ENCODE peak calls at places on chromosome 14, in ten cellular contexts. D is sigmoid colon, L is breast epithelium, R is endothelial cell of umbilical vein, I is GM23338, T is suprapubic skin, Y is transverse colon, Q is HCT116, N is spleen, E is prostate gland. B is an unnamed sample. For H3K4me1, the result is how much of the 10 kb centered on the place peaks cover.

GRCh38 chr14:67413806-67414769 is 2.1 kb upstream of the PLEK2 start:
- DNase-seq in E (no peak), I (no peak), L (no peak), D (peak), R (peak), Y (no peak), T (no peak), Q (peak), N (no peak), B (no peak)

GRCh38 chr14:105330491-105330895 is 15.9 kb downstream of the PACS2 start:
- DNase-seq in E (no peak), R (peak), L (no peak), T (no peak), N (peak), Y (no peak), Q (no peak), D (no peak), I (no peak), B (no peak)

GRCh38 chr14:56491299-56492285 is 88.0 kb upstream of the TMEM260 start:
- DNase-seq in Y (peak), T (no peak), N (no peak), D (no peak), I (peak), E (peak), L (no peak), Q (peak), R (peak), B (no peak)

GRCh38 chr14:24349742-24350141 is 10.0 kb upstream of the RIPK3 start:
- DNase-seq in T (no peak), I (no peak), E (no peak), L (no peak), N (no peak), D (no peak), Q (no peak), R (no peak), Y (no peak), B (no peak)

GRCh38 chr14:74508844-74509428 is 15.4 kb downstream of the ISCA2 start:
- DNase-seq in E (no peak), Q (no peak), Y (no peak), T (no peak), I (no peak), N (peak), R (no peak), D (peak), L (no peak), B (no peak)

GRCh38 chr14:75578786-75579781 is 664 bp downstream of the FLVCR2 start:
- DNase-seq in L (no peak), I (no peak), Q (no peak), Y (peak), D (peak), R (peak), T (no peak), N (peak), E (peak), B (no peak)

GRCh38 chr14:104664588-104664987 is 24.8 kb upstream of the INF2 start:
- DNase-seq in Y (no peak), I (no peak), L (no peak), T (no peak), E (no peak), D (no peak), R (no peak), N (peak), Q (no peak), B (no peak)

GRCh38 chr14:104786091-104786586 is 9.4 kb downstream of the AKT1 start:
- DNase-seq in Y (no peak), T (no peak), R (no peak), I (no peak), E (no peak), Q (no peak), N (peak), D (no peak), L (no peak), B (no peak)

GRCh38 chr14:90049390-90049789 is 12.4 kb upstream of the KCNK13 start:
- DNase-seq in R (no peak), E (no peak), Q (no peak), I (peak), T (no peak), N (no peak), Y (no peak), L (no peak), D (no peak), B (no peak)

GRCh38 chr14:104432611-104433231 is 146.8 kb upstream of the C14orf180 start:
- DNase-seq in N (no peak), Q (no peak), Y (no peak), T (peak), R (no peak), E (no peak), L (peak), I (no peak), D (peak), B (peak)

GRCh38 chr14:103144085-103144484 is 20.8 kb downstream of the TNFAIP2 start:
- DNase-seq in T (no peak), Q (no peak), E (no peak), I (no peak), D (no peak), Y (no peak), R (no peak), N (no peak), L (no peak), B (no peak)

GRCh38 chr14:21346532-21347135 is 37.2 kb downstream of the SUPT16H start:
- DNase-seq in I (no peak), Y (no peak), D (no peak), L (no peak), N (no peak), R (no peak), E (no peak), Q (no peak), T (no peak), B (no peak)

GRCh38 chr14:34461334-34462131 is 507 bp downstream of the SPTSSA start:
- DNase-seq in L (no peak), Q (peak), I (peak), E (peak), R (peak), N (no peak), T (peak), D (peak), Y (peak), B (peak)

GRCh38 chr14:93587330-93587729 is 156.6 kb downstream of the UNC79 start:
- DNase-seq in I (no peak), N (no peak), E (no peak), Y (no peak), R (no peak), D (no peak), T (no peak), L (no peak), Q (no peak), B (no peak)

GRCh38 chr14:73783107-73783727 is 68.4 kb upstream of the PTGR2 start:
- DNase-seq in D (peak), Y (no peak), N (peak), Q (no peak), E (no peak), I (peak), T (peak), L (no peak), R (no peak), B (no peak)

GRCh38 chr14:36973806-36974442 is 198.5 kb downstream of the SLC25A21 start:
- DNase-seq in Y (no peak), Q (no peak), N (no peak), T (no peak), R (peak), I (no peak), L (no peak), D (no peak), E (no peak), B (no peak)

GRCh38 chr14:68320495-68320894 is 472.4 kb downstream of the ZFP36L1 start:
- DNase-seq in D (no peak), N (no peak), L (no peak), I (no peak), T (no peak), Q (no peak), R (no peak), E (no peak), Y (no peak), B (no peak)

GRCh38 chr14:52694761-52695480 is 437 bp downstream of the ERO1A start:
- DNase-seq in T (no peak), D (no peak), Q (no peak), Y (peak), I (peak), R (peak), N (no peak), L (no peak), E (peak), B (peak)

GRCh38 chr14:88198441-88198840 is 124.6 kb downstream of the KCNK10 start:
- DNase-seq in I (no peak), E (no peak), T (no peak), L (no peak), D (no peak), R (no peak), Y (no peak), Q (no peak), N (no peak), B (no peak)

GRCh38 chr14:61435563-61436337 is 114.4 kb downstream of the PRKCH start:
- DNase-seq in D (no peak), Y (no peak), R (no peak), Q (no peak), N (no peak), L (no peak), E (no peak), I (no peak), T (peak), B (no peak)

GRCh38 chr14:69037790-69038448 is 58.8 kb upstream of the ACTN1 start:
- DNase-seq in Y (no peak), N (no peak), D (no peak), E (no peak), T (no peak), Q (no peak), L (no peak), R (peak), I (peak), B (no peak)

GRCh38 chr14:61503167-61503801 is 181.9 kb downstream of the PRKCH start:
- DNase-seq in R (peak), Q (no peak), I (no peak), Y (no peak), L (no peak), D (no peak), T (no peak), E (no peak), N (no peak), B (no peak)

GRCh38 chr14:37195327-37195726 is 2.4 kb upstream of the MIPOL1 start:
- DNase-seq in N (no peak), I (no peak), Y (no peak), L (no peak), Q (no peak), D (no peak), E (no peak), T (no peak), R (peak), B (no peak)

GRCh38 chr14:88599761-88600439 is 37.1 kb downstream of the ZC3H14 start:
- DNase-seq in L (no peak), Y (no peak), I (no peak), D (no peak), N (no peak), R (no peak), T (no peak), Q (no peak), E (no peak), B (no peak)

GRCh38 chr14:90795744-90796143 is 20.5 kb downstream of the TTC7B start:
- DNase-seq in R (peak), N (no peak), E (no peak), Q (peak), T (no peak), Y (no peak), L (no peak), D (no peak), I (peak), B (no peak)

GRCh38 chr14:60758875-60759274 is 24.3 kb downstream of the MNAT1 start:
- DNase-seq in L (no peak), Y (no peak), E (no peak), I (no peak), N (no peak), T (no peak), R (no peak), Q (no peak), D (no peak), B (no peak)

GRCh38 chr14:33986804-33987203 is 35.9 kb upstream of the EGLN3 start:
- DNase-seq in D (no peak), L (no peak), T (no peak), E (no peak), Q (peak), I (peak), R (peak), N (no peak), Y (no peak), B (no peak)

GRCh38 chr14:67513631-67514108 is 19.4 kb upstream of the PLEKHH1 start:
- DNase-seq in E (no peak), D (no peak), L (no peak), N (no peak), R (no peak), I (no peak), Y (peak), T (no peak), Q (no peak), B (no peak)

GRCh38 chr14:61420326-61420725 is 98.9 kb downstream of the PRKCH start:
- DNase-seq in Q (peak), E (peak), L (no peak), R (peak), N (no peak), Y (no peak), I (no peak), T (no peak), D (no peak), B (no peak)

GRCh38 chr14:54166049-54166950 is 209.7 kb upstream of the BMP4 start:
- DNase-seq in I (no peak), L (no peak), D (no peak), T (no peak), R (peak), E (no peak), Y (no peak), Q (no peak), N (no peak), B (no peak)

GRCh38 chr14:23829736-23830474 is 123.7 kb upstream of the DHRS4 start:
- DNase-seq in E (peak), Q (peak), N (no peak), R (peak), D (no peak), T (no peak), Y (peak), L (no peak), I (no peak), B (peak)

GRCh38 chr14:100547633-100548294 is 39.5 kb downstream of the BEGAIN start:
- DNase-seq in Y (peak), I (no peak), D (peak), L (no peak), N (peak), R (peak), T (peak), Q (peak), E (peak), B (peak)
- TF ChIP-seq POLR2AphosphoS5 in Y (peak), I (no peak), D (no peak), L (no peak), N (peak), R (no peak), T (no peak), Q (peak), E (peak), B (no peak)

GRCh38 chr14:99750746-99751450 is 42.3 kb upstream of the EML1 start:
- DNase-seq in R (no peak), Q (no peak), L (no peak), D (no peak), I (no peak), Y (no peak), N (no peak), E (no peak), T (no peak), B (no peak)

GRCh38 chr14:99751539-99752485 is 41.4 kb upstream of the EML1 start:
- DNase-seq in L (no peak), R (peak), Q (no peak), N (no peak), T (no peak), D (no peak), Y (no peak), I (no peak), E (no peak), B (no peak)

GRCh38 chr14:99748529-99748928 is 44.7 kb upstream of the EML1 start:
- DNase-seq in I (no peak), E (no peak), Q (no peak), N (no peak), R (no peak), L (no peak), D (no peak), Y (no peak), T (no peak), B (no peak)

GRCh38 chr14:99749142-99749541 is 44.1 kb upstream of the EML1 start:
- DNase-seq in L (no peak), I (peak), R (no peak), T (no peak), Y (no peak), N (no peak), D (no peak), E (no peak), Q (no peak), B (no peak)

GRCh38 chr14:99749763-99750715 is 43.2 kb upstream of the EML1 start:
- DNase-seq in D (no peak), Y (no peak), L (no peak), Q (no peak), R (no peak), N (no peak), T (no peak), E (no peak), I (no peak), B (no peak)
- H3K4me1 ChIP-seq in D (half or more), Y (under half), L (under half), Q (under half), R (half or more), N (under half), T (half or more), E (under half), I (under half), B (half or more)

GRCh38 chr14:95008445-95009217 is 148.7 kb downstream of the DICER1 start:
- DNase-seq in N (no peak), T (no peak), Q (no peak), I (no peak), E (no peak), Y (no peak), D (no peak), L (no peak), R (no peak), B (no peak)
- TF ChIP-seq POLR2AphosphoS5 in N (no peak), T (no peak), Q (no peak), I (no peak), E (no peak), Y (peak), D (peak), L (no peak), R (no peak), B (no peak)

GRCh38 chr14:49923881-49924280 is 31.0 kb downstream of the ARF6 start:
- DNase-seq in Y (no peak), D (no peak), Q (no peak), L (no peak), I (no peak), N (no peak), R (no peak), T (no peak), E (no peak), B (no peak)

GRCh38 chr14:49920935-49921334 is 28.1 kb downstream of the ARF6 start:
- DNase-seq in Y (no peak), L (no peak), I (no peak), Q (no peak), R (no peak), E (no peak), D (no peak), N (no peak), T (no peak), B (no peak)

GRCh38 chr14:49924852-49925251 is 32.0 kb downstream of the ARF6 start:
- DNase-seq in R (no peak), L (no peak), T (no peak), I (no peak), D (no peak), Y (no peak), Q (no peak), N (no peak), E (no peak), B (no peak)

GRCh38 chr14:49921401-49921800 is 28.5 kb downstream of the ARF6 start:
- DNase-seq in E (no peak), R (no peak), Q (no peak), N (no peak), D (no peak), L (no peak), Y (no peak), T (no peak), I (no peak), B (no peak)

DNA sequence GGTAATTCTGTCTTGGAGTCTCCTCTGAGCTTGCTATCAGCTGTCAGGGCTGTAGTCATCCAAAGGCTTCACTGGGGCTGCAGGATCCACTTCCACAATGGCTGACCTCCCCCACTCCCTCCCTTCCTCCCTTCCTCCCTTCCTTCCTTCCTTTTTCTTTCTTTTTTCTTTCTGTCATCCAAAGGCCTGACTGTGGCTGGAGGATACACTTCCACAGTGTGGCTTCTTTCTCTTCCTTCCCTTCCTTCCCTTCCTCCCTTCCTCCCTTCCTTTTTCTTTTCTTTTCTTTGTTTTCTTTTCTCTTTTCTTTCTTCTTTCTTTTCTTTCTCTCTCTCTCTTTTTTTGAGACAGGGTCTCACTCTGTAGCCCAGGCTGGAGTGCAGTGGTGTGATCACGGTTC is 30.6 kb downstream of the ARF6 start:
- DNase-seq in R (no peak), L (no peak), Q (no peak), E (no peak), T (no peak), Y (no peak), I (no peak), N (no peak), D (no peak), B (no peak)
- H3K4me1 ChIP-seq in R (under half), L (under half), Q (under half), E (under half), T (under half), Y (under half), I (under half), N (under half), D (under half), B (under half)

DNA sequence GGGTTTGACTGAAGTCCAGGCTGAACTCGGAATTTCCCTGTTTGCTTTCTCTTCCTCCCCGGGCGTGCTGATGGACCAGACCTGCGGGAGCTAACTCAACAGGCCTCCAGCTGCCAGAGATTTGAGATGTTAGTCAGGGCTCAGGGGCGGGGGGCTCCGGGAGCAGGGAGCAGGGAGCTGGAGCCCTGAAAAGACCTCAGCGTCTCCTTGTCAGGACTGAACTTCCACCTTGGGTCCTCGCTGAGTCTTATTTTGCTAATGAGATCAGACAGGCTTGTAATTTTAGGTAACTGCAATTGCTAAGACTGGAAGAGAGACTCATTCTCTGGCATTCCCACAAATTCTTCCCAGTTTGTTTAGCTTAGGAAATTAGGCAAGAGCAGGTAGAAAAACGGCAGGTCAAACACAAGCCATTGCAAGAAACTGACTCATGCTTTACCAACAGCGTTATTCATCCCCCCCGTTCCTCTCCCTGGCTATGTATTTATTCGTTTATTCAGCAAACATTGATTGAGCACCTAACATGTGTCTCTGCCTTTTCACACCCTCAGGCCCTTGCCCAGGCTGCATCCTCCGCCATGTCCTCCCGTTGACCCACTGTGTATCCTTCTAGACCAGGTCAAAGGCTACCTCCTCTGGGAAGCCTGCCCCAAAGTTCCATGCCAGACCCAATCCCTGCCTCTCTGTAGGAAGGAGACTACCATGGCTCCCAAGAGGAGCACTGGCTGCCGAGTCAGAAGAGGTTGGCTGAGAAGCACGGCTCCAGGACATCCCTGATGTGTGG is 80.4 kb upstream of the DIO3 start:
- DNase-seq in D (peak), Q (no peak), N (peak), R (no peak), T (peak), Y (peak), E (no peak), I (no peak), L (peak), B (peak)
- TF ChIP-seq POLR2AphosphoS5 in D (no peak), Q (no peak), N (no peak), R (no peak), T (no peak), Y (peak), E (no peak), I (no peak), L (no peak), B (no peak)